ENCODE peak calls at places on chromosomes 6 and 20, in eight cellular contexts. A is left ventricle myocardium inferior, Q is adrenal gland, K is HCT116, I is right atrium auricular region, J is esophagus muscularis mucosa, M is neural progenitor cell, Z is ovary. W is an unnamed sample. For H3K4me1 and H3K36me3, the result is how much of the 10 kb centered on the place peaks cover.

GRCh38 chr20:11502051-11502450 is 415.6 kb upstream of the BTBD3 start:
- DNase-seq in Q (no peak), A (no peak), I (no peak), J (no peak), M (no peak), Z (no peak), K (no peak), W (no peak)

GRCh38 chr20:41110930-41111577 is 26.3 kb upstream of the PLCG1 start:
- DNase-seq in A (no peak), M (no peak), K (no peak), Q (no peak), I (no peak), Z (no peak), J (no peak), W (no peak)

GRCh38 chr6:145814501-145815350 is at the start of gene FBXO30:
- DNase-seq in K (peak), A (peak), Q (peak), I (peak), Z (peak), M (peak), J (peak), W (peak)

GRCh38 chr6:142210606-142211005 is 63.5 kb downstream of the VTA1 start:
- DNase-seq in M (no peak), K (no peak), Q (no peak), A (no peak), Z (no peak), J (no peak), I (no peak), W (no peak)

GRCh38 chr20:63183422-63184146 is 32.3 kb downstream of the YTHDF1 start:
- DNase-seq in K (peak), M (peak), Z (peak), Q (peak), J (no peak), I (no peak), A (no peak), W (no peak)

GRCh38 chr6:165834613-165835259 is 171.7 kb upstream of the PDE10A start:
- DNase-seq in Q (no peak), M (no peak), K (no peak), A (peak), Z (peak), I (no peak), J (no peak), W (peak)

GRCh38 chr6:11113038-11113437 is 1.5 kb upstream of the ERVFRD-1 start:
- DNase-seq in Z (no peak), I (no peak), K (no peak), J (no peak), A (no peak), M (no peak), Q (no peak), W (no peak)

GRCh38 chr6:125623085-125623484 is 126.3 kb upstream of the HEY2 start:
- DNase-seq in A (no peak), Z (no peak), I (no peak), M (no peak), J (no peak), Q (no peak), K (no peak), W (no peak)

GRCh38 chr6:111871207-111871606 is 2.0 kb downstream of the FYN start:
- DNase-seq in J (no peak), A (no peak), K (no peak), Q (no peak), Z (no peak), M (no peak), I (no peak), W (no peak)

GRCh38 chr6:34723203-34723602 is 26.6 kb upstream of the ILRUN start:
- DNase-seq in A (no peak), Z (no peak), M (no peak), J (no peak), K (no peak), Q (no peak), I (no peak), W (no peak)

GRCh38 chr6:10720229-10720959 is 2.5 kb upstream of the TMEM14C start:
- DNase-seq in Z (peak), M (no peak), K (no peak), A (peak), I (no peak), J (no peak), Q (peak), W (peak)

GRCh38 chr6:9412951-9413559 is 977.7 kb upstream of the SLC35B3 start:
- DNase-seq in I (no peak), M (peak), Z (no peak), J (no peak), Q (peak), K (peak), A (no peak), W (peak)

GRCh38 chr6:44264154-44265002 is 973 bp downstream of the NFKBIE start:
- DNase-seq in Q (peak), A (no peak), J (no peak), M (no peak), K (no peak), Z (peak), I (no peak), W (no peak)

GRCh38 chr6:2875840-2876207 is 27.3 kb downstream of the SERPINB9 start:
- DNase-seq in K (no peak), Q (peak), I (no peak), A (peak), Z (peak), J (peak), M (peak), W (no peak)

GRCh38 chr20:34301587-34302311 is 1.4 kb downstream of the AHCY start:
- DNase-seq in Z (peak), K (no peak), I (no peak), J (no peak), A (no peak), Q (no peak), M (no peak), W (no peak)

GRCh38 chr6:30900863-30901417 is 7.1 kb upstream of the GTF2H4 start:
- DNase-seq in Q (no peak), Z (no peak), I (no peak), M (no peak), A (no peak), K (no peak), J (no peak), W (no peak)

GRCh38 chr6:111823831-111824607 is 49.2 kb downstream of the FYN start:
- DNase-seq in Z (no peak), K (no peak), I (no peak), J (no peak), A (no peak), M (no peak), Q (no peak), W (no peak)

GRCh38 chr6:123962508-123962907 is 158.8 kb downstream of the NKAIN2 start:
- DNase-seq in K (no peak), M (no peak), Z (no peak), Q (no peak), I (no peak), A (no peak), J (no peak), W (no peak)

GRCh38 chr6:151413372-151414145 is 22.2 kb upstream of the ZBTB2 start:
- DNase-seq in I (no peak), Z (no peak), K (no peak), Q (no peak), J (no peak), M (no peak), A (no peak), W (no peak)

GRCh38 chr6:133247581-133247980 is 6.4 kb downstream of the EYA4 start:
- DNase-seq in J (no peak), Q (no peak), K (no peak), Z (no peak), I (no peak), M (no peak), A (no peak), W (no peak)

GRCh38 chr20:3340443-3340842 is 67.0 kb downstream of the DNAAF9 start:
- DNase-seq in A (peak), Z (peak), K (no peak), Q (peak), J (no peak), I (peak), M (no peak), W (peak)

GRCh38 chr6:170026272-170027110 is 264.4 kb downstream of the DLL1 start:
- DNase-seq in Z (peak), K (peak), A (no peak), J (no peak), M (no peak), I (no peak), Q (no peak), W (no peak)

GRCh38 chr6:145491126-145491525 is 244.2 kb downstream of the EPM2A start:
- DNase-seq in K (no peak), J (no peak), Q (no peak), A (no peak), Z (no peak), I (no peak), M (no peak), W (no peak)

GRCh38 chr20:3470208-3470626 is 601 bp upstream of the ATRN start:
- DNase-seq in M (no peak), Z (no peak), I (no peak), Q (no peak), A (no peak), K (no peak), J (no peak), W (no peak)

GRCh38 chr20:48668451-48668946 is 159.3 kb downstream of the PREX1 start:
- DNase-seq in J (no peak), K (no peak), Q (no peak), A (peak), I (no peak), Z (peak), M (no peak), W (no peak)

GRCh38 chr6:146543940-146544661 is 468 bp downstream of the RAB32 start:
- DNase-seq in M (peak), K (no peak), A (peak), Q (no peak), J (peak), Z (no peak), I (peak), W (peak)

GRCh38 chr6:26594730-26595632 is 1.8 kb upstream of the ABT1 start:
- DNase-seq in J (no peak), K (peak), I (no peak), A (no peak), M (peak), Z (peak), Q (no peak), W (no peak)

GRCh38 chr6:108832738-108833137 is 15.5 kb upstream of the ARMC2 start:
- DNase-seq in K (no peak), M (no peak), I (no peak), Q (no peak), A (no peak), Z (no peak), J (no peak), W (no peak)

GRCh38 chr6:12848969-12849368 is 132.4 kb downstream of the PHACTR1 start:
- DNase-seq in A (no peak), I (no peak), Z (no peak), K (no peak), J (peak), Q (no peak), M (peak), W (no peak)

GRCh38 chr6:82588020-82588419 is 224.4 kb downstream of the TPBG start:
- DNase-seq in I (no peak), Z (no peak), A (no peak), K (no peak), M (no peak), J (no peak), Q (no peak), W (no peak)

GRCh38 chr6:45327956-45328522 is at the start of gene RUNX2:
- DNase-seq in K (no peak), J (no peak), Q (no peak), I (no peak), A (no peak), M (no peak), Z (no peak), W (no peak)

GRCh38 chr6:141988954-141989705 is 143.6 kb upstream of the GJE1 start:
- DNase-seq in A (no peak), I (no peak), M (peak), Q (no peak), J (no peak), K (peak), Z (no peak), W (no peak)

GRCh38 chr6:14059791-14060436 is 57.7 kb upstream of the CD83 start:
- DNase-seq in J (no peak), Q (peak), Z (no peak), M (no peak), K (no peak), I (no peak), A (peak), W (peak)

GRCh38 chr6:107624541-107624940 is 134.6 kb downstream of the SOBP start:
- DNase-seq in M (no peak), A (no peak), Q (no peak), K (no peak), Z (no peak), I (no peak), J (no peak), W (no peak)

GRCh38 chr20:8244637-8245036 is 112.6 kb downstream of the PLCB1 start:
- DNase-seq in A (no peak), Q (peak), Z (no peak), K (no peak), J (no peak), M (no peak), I (no peak), W (peak)

GRCh38 chr6:88177961-88178464 is 11.9 kb upstream of the CNR1 start:
- DNase-seq in K (no peak), I (no peak), A (no peak), Z (no peak), J (no peak), Q (no peak), M (no peak), W (no peak)

GRCh38 chr6:108363113-108363512 is 68.3 kb downstream of the AFG1L start:
- DNase-seq in Z (no peak), K (no peak), Q (no peak), J (no peak), I (no peak), M (no peak), A (no peak), W (no peak)

GRCh38 chr6:10962673-10963072 is 75.8 kb downstream of the SYCP2L start:
- DNase-seq in I (no peak), Q (no peak), Z (no peak), M (no peak), A (no peak), J (no peak), K (no peak), W (no peak)

GRCh38 chr20:48767269-48767960 is 60.4 kb downstream of the PREX1 start:
- DNase-seq in Q (no peak), I (no peak), K (no peak), M (no peak), J (no peak), Z (no peak), A (no peak), W (no peak)

GRCh38 chr20:19120569-19120968 is 91.9 kb upstream of the SLC24A3 start:
- DNase-seq in Z (no peak), M (no peak), A (no peak), Q (no peak), I (no peak), K (no peak), J (peak), W (no peak)

GRCh38 chr6:167497387-167498056 is 172.6 kb downstream of the TTLL2 start:
- DNase-seq in A (no peak), K (no peak), Z (no peak), M (no peak), J (no peak), I (no peak), Q (no peak), W (no peak)
- H3K4me1 ChIP-seq in A (under half), K (under half), Z (under half), M (under half), J (under half), I (under half), Q (under half), W (under half)

DNA sequence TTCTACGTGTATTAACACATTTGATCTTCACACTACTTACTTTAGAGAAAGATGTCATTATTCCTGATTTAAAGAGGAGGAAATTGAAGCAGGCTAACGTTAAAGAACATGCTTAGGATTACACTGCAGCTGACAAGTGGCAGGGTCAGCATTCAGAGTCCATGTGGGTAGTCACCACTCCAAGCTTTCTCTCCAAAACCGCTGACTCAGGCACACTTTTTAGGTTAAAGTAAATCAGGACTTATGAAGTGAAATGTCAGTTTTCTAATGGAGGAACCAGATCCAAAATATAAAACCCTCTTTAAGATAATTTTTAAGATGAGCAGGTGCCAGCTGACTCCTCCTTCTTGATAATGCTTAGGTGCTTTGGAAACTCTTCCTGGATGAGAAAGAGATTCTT is 75.4 kb downstream of the HTR1E start:
- DNase-seq in Z (no peak), J (no peak), Q (no peak), K (no peak), A (no peak), M (no peak), I (no peak), W (no peak)
- H3K27ac ChIP-seq in Z (no peak), J (no peak), Q (no peak), K (no peak), A (no peak), M (no peak), I (no peak), W (no peak)

DNA sequence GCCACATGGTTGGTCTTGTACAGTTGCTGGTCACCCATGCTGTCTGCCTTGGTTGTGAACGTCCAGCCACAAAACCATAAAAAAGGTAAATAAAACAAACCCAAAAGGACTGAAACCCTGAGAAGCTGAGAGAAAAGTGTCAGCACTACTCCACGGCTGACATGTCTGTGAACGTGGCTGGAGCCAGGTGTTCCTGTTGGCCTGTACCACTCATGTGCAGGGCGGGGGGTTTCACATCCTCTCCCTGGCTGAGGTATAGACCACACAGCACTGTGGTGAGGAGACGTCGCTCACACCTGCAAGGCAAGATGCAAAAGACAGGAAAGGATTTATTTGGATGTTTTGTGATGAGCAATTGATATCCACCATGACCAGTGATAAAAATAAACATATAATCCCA is 51.9 kb upstream of the MRPS10 start:
- DNase-seq in K (no peak), A (no peak), I (no peak), Z (no peak), J (no peak), M (no peak), Q (no peak), W (no peak)
- H3K36me3 ChIP-seq in K (under half), A (under half), I (under half), Z (under half), J (under half), M (under half), Q (under half), W (under half)

DNA sequence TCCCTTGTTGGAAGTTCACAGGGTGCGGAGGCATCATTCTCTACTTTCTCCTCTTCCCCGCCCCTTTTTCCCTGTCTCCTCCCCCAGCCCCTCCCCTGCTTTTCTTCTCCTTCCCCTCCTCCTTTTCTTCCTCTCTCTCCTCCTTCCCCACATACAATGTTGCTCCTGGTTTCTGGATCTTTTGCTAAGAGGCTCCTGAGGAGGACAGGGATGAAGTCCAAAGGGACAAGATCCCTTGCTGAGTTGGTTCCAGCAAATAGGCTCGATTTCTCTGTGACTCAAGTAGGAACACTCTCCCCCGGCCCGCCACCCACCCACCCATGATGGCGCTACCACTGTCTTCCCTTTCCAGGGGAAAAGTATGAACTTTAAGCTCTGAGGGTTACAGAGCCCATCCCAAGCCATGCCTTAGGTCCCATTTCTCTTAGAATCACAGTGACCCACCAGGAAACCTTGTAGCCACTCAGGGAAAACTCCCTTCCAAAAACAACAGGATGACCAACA is 851 bp upstream of the TFEB start:
- DNase-seq in A (no peak), K (no peak), J (no peak), Q (no peak), Z (no peak), M (peak), I (no peak), W (no peak)
- H3K4me1 ChIP-seq in A (under half), K (under half), J (under half), Q (under half), Z (under half), M (under half), I (under half), W (under half)

GRCh38 chr20:59082077-59082740 is 39.6 kb upstream of the PRELID3B start:
- DNase-seq in Z (no peak), M (no peak), J (no peak), Q (no peak), I (no peak), A (no peak), K (peak), W (no peak)

GRCh38 chr20:59086923-59087322 is 44.3 kb upstream of the PRELID3B start:
- DNase-seq in J (no peak), M (no peak), A (no peak), I (no peak), K (no peak), Z (no peak), Q (no peak), W (no peak)

GRCh38 chr20:59081036-59081435 is 38.5 kb upstream of the PRELID3B start:
- DNase-seq in I (no peak), J (no peak), M (no peak), Z (no peak), Q (no peak), K (no peak), A (no peak), W (no peak)

GRCh38 chr20:59084041-59084841 is 41.7 kb upstream of the PRELID3B start:
- DNase-seq in J (no peak), K (no peak), M (no peak), Z (no peak), A (peak), I (no peak), Q (no peak), W (peak)

GRCh38 chr20:59082981-59083380 is 40.4 kb upstream of the PRELID3B start:
- DNase-seq in M (no peak), Z (no peak), I (no peak), K (no peak), A (no peak), Q (no peak), J (no peak), W (no peak)
- H3K27ac ChIP-seq in M (no peak), Z (no peak), I (no peak), K (no peak), A (no peak), Q (no peak), J (no peak), W (no peak)

GRCh38 chr6:53086302-53086701 is 21.1 kb downstream of the FBXO9 start:
- DNase-seq in Z (no peak), J (no peak), A (no peak), M (no peak), Q (no peak), I (no peak), K (no peak), W (no peak)

GRCh38 chr6:53095716-53096115 is 30.5 kb downstream of the FBXO9 start:
- DNase-seq in Q (no peak), I (no peak), Z (no peak), A (no peak), K (no peak), J (no peak), M (no peak), W (no peak)

GRCh38 chr6:53095270-53095669 is 30.1 kb downstream of the FBXO9 start:
- DNase-seq in M (no peak), K (no peak), J (no peak), A (no peak), Q (no peak), Z (no peak), I (no peak), W (no peak)

GRCh38 chr6:53090576-53090975 is 25.4 kb downstream of the FBXO9 start:
- DNase-seq in Z (no peak), Q (peak), K (no peak), M (no peak), J (no peak), A (no peak), I (no peak), W (no peak)

DNA sequence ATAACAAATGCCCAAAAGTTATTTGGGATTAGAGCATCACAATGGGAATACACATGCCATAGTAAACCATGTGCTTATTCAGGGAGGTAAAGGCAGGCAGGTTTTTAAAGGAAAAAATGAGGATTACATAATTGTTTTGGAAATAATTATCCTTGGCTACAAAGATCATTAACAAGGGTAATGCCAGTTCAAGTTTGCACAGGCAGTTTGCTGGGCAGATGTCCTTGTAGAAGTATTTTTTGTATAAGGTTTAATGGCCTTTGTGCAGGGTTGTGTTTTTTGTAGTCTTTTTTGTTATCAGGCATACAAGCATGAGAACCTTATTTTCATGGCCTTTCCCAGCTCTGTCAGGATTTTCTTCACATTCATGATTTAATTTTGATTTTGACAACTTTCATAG is 24.7 kb downstream of the FBXO9 start:
- DNase-seq in M (no peak), K (no peak), Q (no peak), I (no peak), A (no peak), Z (no peak), J (no peak), W (no peak)
- H3K36me3 ChIP-seq in M (under half), K (half or more), Q (under half), I (half or more), A (half or more), Z (under half), J (half or more), W (half or more)